ENCODE peak calls at places on chromosomes 5 and 9, in seven cellular contexts. One of them, this sample, is unnamed.

GRCh38 chr5:115351356-115352195 is 55.1 kb upstream of the CCDC112 start:
- DNase-seq in CD4-positive, alpha-beta memory T cell: no peak
- DNase-seq in BJ: no peak
- DNase-seq in choroid plexus epithelial cell: peak
- DNase-seq in pancreas: no peak
- DNase-seq in GM12865: peak
- DNase-seq in GM23248: peak
- DNase-seq in this sample: no peak

GRCh38 chr5:116652903-116653302 is 78.3 kb upstream of the SEMA6A start:
- DNase-seq in pancreas: no peak
- DNase-seq in GM12865: no peak
- DNase-seq in choroid plexus epithelial cell: peak
- DNase-seq in GM23248: no peak
- DNase-seq in BJ: no peak
- DNase-seq in CD4-positive, alpha-beta memory T cell: no peak
- DNase-seq in this sample: no peak

GRCh38 chr5:107812570-107813141 is 141.9 kb upstream of the EFNA5 start:
- DNase-seq in pancreas: no peak
- DNase-seq in GM23248: peak
- DNase-seq in GM12865: peak
- DNase-seq in CD4-positive, alpha-beta memory T cell: no peak
- DNase-seq in BJ: no peak
- DNase-seq in choroid plexus epithelial cell: peak
- DNase-seq in this sample: no peak

GRCh38 chr5:177444106-177445051 is 2.2 kb upstream of the PRR7 start:
- DNase-seq in pancreas: peak
- DNase-seq in BJ: no peak
- DNase-seq in GM12865: peak
- DNase-seq in CD4-positive, alpha-beta memory T cell: peak
- DNase-seq in GM23248: no peak
- DNase-seq in choroid plexus epithelial cell: no peak
- DNase-seq in this sample: no peak

GRCh38 chr5:116370886-116371285 is 203.7 kb downstream of the SEMA6A start:
- DNase-seq in GM12865: no peak
- DNase-seq in BJ: no peak
- DNase-seq in CD4-positive, alpha-beta memory T cell: no peak
- DNase-seq in GM23248: peak
- DNase-seq in pancreas: no peak
- DNase-seq in choroid plexus epithelial cell: peak
- DNase-seq in this sample: no peak

GRCh38 chr9:3993783-3994182 is 306.1 kb downstream of the GLIS3 start:
- DNase-seq in GM12865: peak
- DNase-seq in CD4-positive, alpha-beta memory T cell: no peak
- DNase-seq in BJ: no peak
- DNase-seq in pancreas: no peak
- DNase-seq in GM23248: no peak
- DNase-seq in choroid plexus epithelial cell: no peak
- DNase-seq in this sample: no peak

GRCh38 chr5:72985719-72986118 is 29.9 kb downstream of the FCHO2 start:
- DNase-seq in BJ: no peak
- DNase-seq in CD4-positive, alpha-beta memory T cell: no peak
- DNase-seq in GM23248: no peak
- DNase-seq in choroid plexus epithelial cell: no peak
- DNase-seq in pancreas: no peak
- DNase-seq in GM12865: no peak
- DNase-seq in this sample: no peak

GRCh38 chr9:137211532-137211931 is 6.0 kb downstream of the NDOR1 start:
- DNase-seq in CD4-positive, alpha-beta memory T cell: no peak
- DNase-seq in GM12865: no peak
- DNase-seq in choroid plexus epithelial cell: no peak
- DNase-seq in GM23248: no peak
- DNase-seq in pancreas: no peak
- DNase-seq in BJ: no peak
- DNase-seq in this sample: no peak

GRCh38 chr5:43560128-43560527 is 3.3 kb upstream of the PAIP1 start:
- DNase-seq in GM12865: peak
- DNase-seq in BJ: no peak
- DNase-seq in pancreas: no peak
- DNase-seq in choroid plexus epithelial cell: peak
- DNase-seq in GM23248: no peak
- DNase-seq in CD4-positive, alpha-beta memory T cell: no peak
- DNase-seq in this sample: peak

GRCh38 chr9:88596376-88596775 is 61.4 kb downstream of the NXNL2 start:
- DNase-seq in BJ: no peak
- DNase-seq in GM12865: no peak
- DNase-seq in CD4-positive, alpha-beta memory T cell: no peak
- DNase-seq in choroid plexus epithelial cell: no peak
- DNase-seq in pancreas: no peak
- DNase-seq in GM23248: no peak
- DNase-seq in this sample: no peak

GRCh38 chr9:87278971-87279731 is 218.5 kb upstream of the DAPK1 start:
- DNase-seq in GM12865: no peak
- DNase-seq in CD4-positive, alpha-beta memory T cell: no peak
- DNase-seq in GM23248: peak
- DNase-seq in pancreas: no peak
- DNase-seq in BJ: no peak
- DNase-seq in choroid plexus epithelial cell: peak
- DNase-seq in this sample: no peak

GRCh38 chr9:89405832-89406231 is 87.5 kb downstream of the SECISBP2 start:
- DNase-seq in GM23248: no peak
- DNase-seq in pancreas: no peak
- DNase-seq in choroid plexus epithelial cell: peak
- DNase-seq in GM12865: peak
- DNase-seq in CD4-positive, alpha-beta memory T cell: no peak
- DNase-seq in BJ: no peak
- DNase-seq in this sample: no peak

GRCh38 chr5:149358818-149359217 is 972 bp downstream of the PCYOX1L start:
- DNase-seq in CD4-positive, alpha-beta memory T cell: peak
- DNase-seq in choroid plexus epithelial cell: no peak
- DNase-seq in pancreas: no peak
- DNase-seq in GM12865: no peak
- DNase-seq in BJ: no peak
- DNase-seq in GM23248: peak
- DNase-seq in this sample: no peak
- H3K4me3 ChIP-seq in CD4-positive, alpha-beta memory T cell: peak
- H3K4me3 ChIP-seq in choroid plexus epithelial cell: no peak
- H3K4me3 ChIP-seq in pancreas: no peak
- H3K4me3 ChIP-seq in GM12865: peak
- H3K4me3 ChIP-seq in BJ: no peak
- H3K4me3 ChIP-seq in GM23248: peak
- H3K4me3 ChIP-seq in this sample: peak

GRCh38 chr9:133832836-133833235 is 94.7 kb upstream of the SARDH start:
- DNase-seq in choroid plexus epithelial cell: no peak
- DNase-seq in GM23248: no peak
- DNase-seq in BJ: no peak
- DNase-seq in CD4-positive, alpha-beta memory T cell: no peak
- DNase-seq in GM12865: no peak
- DNase-seq in pancreas: no peak
- DNase-seq in this sample: no peak

GRCh38 chr9:133833388-133834025 is 95.4 kb upstream of the SARDH start:
- DNase-seq in GM12865: no peak
- DNase-seq in CD4-positive, alpha-beta memory T cell: no peak
- DNase-seq in BJ: no peak
- DNase-seq in GM23248: no peak
- DNase-seq in choroid plexus epithelial cell: no peak
- DNase-seq in pancreas: no peak
- DNase-seq in this sample: no peak

GRCh38 chr9:133826289-133827085 is 88.3 kb upstream of the SARDH start:
- DNase-seq in choroid plexus epithelial cell: no peak
- DNase-seq in CD4-positive, alpha-beta memory T cell: no peak
- DNase-seq in BJ: no peak
- DNase-seq in GM12865: no peak
- DNase-seq in GM23248: no peak
- DNase-seq in pancreas: no peak
- DNase-seq in this sample: no peak

GRCh38 chr9:133828338-133828997 is 90.3 kb upstream of the SARDH start:
- DNase-seq in BJ: no peak
- DNase-seq in CD4-positive, alpha-beta memory T cell: no peak
- DNase-seq in choroid plexus epithelial cell: no peak
- DNase-seq in GM23248: no peak
- DNase-seq in GM12865: no peak
- DNase-seq in pancreas: no peak
- DNase-seq in this sample: no peak

GRCh38 chr9:133830310-133830709 is 92.2 kb upstream of the SARDH start:
- DNase-seq in CD4-positive, alpha-beta memory T cell: no peak
- DNase-seq in pancreas: no peak
- DNase-seq in GM12865: no peak
- DNase-seq in choroid plexus epithelial cell: no peak
- DNase-seq in GM23248: peak
- DNase-seq in BJ: no peak
- DNase-seq in this sample: no peak
- H3K4me3 ChIP-seq in CD4-positive, alpha-beta memory T cell: no peak
- H3K4me3 ChIP-seq in pancreas: no peak
- H3K4me3 ChIP-seq in GM12865: no peak
- H3K4me3 ChIP-seq in choroid plexus epithelial cell: no peak
- H3K4me3 ChIP-seq in GM23248: no peak
- H3K4me3 ChIP-seq in BJ: no peak
- H3K4me3 ChIP-seq in this sample: no peak

DNA sequence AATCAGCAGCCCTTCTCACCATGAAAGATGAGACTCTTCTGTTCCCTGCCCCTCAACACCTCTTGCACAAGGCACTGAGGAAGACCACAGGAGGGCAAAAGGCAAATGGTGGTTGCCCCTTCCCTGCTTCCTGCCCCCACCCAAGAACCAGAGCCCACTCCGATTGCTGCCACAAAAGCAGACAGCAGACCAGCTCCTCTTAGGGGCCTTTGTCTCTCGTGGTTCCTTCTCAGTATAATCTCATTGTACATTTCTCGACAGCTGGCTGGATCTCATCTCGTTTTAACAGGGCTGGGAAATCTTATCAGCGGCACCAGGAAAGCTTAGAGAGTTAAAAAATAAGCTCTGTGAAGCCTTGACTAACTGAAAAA is 1.1 kb downstream of the MVB12B start:
- DNase-seq in pancreas: no peak
- DNase-seq in GM12865: no peak
- DNase-seq in BJ: no peak
- DNase-seq in choroid plexus epithelial cell: no peak
- DNase-seq in CD4-positive, alpha-beta memory T cell: no peak
- DNase-seq in GM23248: no peak
- DNase-seq in this sample: no peak
- H3K4me3 ChIP-seq in pancreas: no peak
- H3K4me3 ChIP-seq in GM12865: no peak
- H3K4me3 ChIP-seq in BJ: peak
- H3K4me3 ChIP-seq in choroid plexus epithelial cell: peak
- H3K4me3 ChIP-seq in CD4-positive, alpha-beta memory T cell: peak
- H3K4me3 ChIP-seq in GM23248: peak
- H3K4me3 ChIP-seq in this sample: peak

DNA sequence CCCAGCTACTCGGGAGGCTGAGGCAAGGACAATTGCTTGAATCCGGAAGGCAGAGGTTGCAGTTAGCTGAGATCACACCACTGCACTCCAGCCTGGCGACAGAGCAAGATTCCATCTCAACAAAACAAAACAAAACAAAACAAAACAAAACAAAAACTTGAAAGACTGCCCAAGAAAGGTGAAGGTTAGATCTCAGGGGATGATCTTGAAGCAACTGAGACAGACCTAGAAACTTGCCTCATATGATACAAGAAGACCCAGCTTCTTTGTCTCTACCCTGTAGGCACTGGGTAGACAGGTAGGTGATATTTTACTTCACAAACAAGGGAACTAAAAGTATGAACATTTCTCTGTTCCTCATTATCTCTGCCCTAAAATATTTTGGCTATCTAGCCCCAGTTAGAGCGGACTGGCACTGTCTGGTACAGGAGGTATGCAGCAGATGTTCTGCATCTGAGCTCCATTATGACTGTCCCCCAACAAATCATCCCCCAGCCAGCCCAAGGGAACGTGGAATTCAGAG is 26.3 kb upstream of the SHOC1 start:
- DNase-seq in CD4-positive, alpha-beta memory T cell: no peak
- DNase-seq in GM23248: no peak
- DNase-seq in BJ: no peak
- DNase-seq in GM12865: no peak
- DNase-seq in pancreas: no peak
- DNase-seq in choroid plexus epithelial cell: no peak
- DNase-seq in this sample: no peak
- H3K4me3 ChIP-seq in CD4-positive, alpha-beta memory T cell: no peak
- H3K4me3 ChIP-seq in GM23248: no peak
- H3K4me3 ChIP-seq in BJ: no peak
- H3K4me3 ChIP-seq in GM12865: no peak
- H3K4me3 ChIP-seq in pancreas: no peak
- H3K4me3 ChIP-seq in choroid plexus epithelial cell: no peak
- H3K4me3 ChIP-seq in this sample: no peak